ENCODE peak calls at places on chromosomes 12 and 14, in five cellular contexts. M is HepG2, A is dorsolateral prefrontal cortex, Y is psoas muscle, H is ascending aorta. F is an unnamed sample.

GRCh38 chr14:21534576-21534975 is 8.4 kb upstream of the SALL2 start:
- DNase-seq in M (no peak), A (no peak), Y (no peak), H (no peak), F (no peak)

GRCh38 chr12:75974323-75975273 is 57.0 kb downstream of the PHLDA1 start:
- DNase-seq in M (peak; percentile 36), A (no peak), Y (no peak), H (no peak), F (no peak)

GRCh38 chr14:70714055-70714550 is 72.4 kb downstream of the TTC9 start:
- DNase-seq in M (peak; percentile 57), A (peak; percentile 14), Y (no peak), H (no peak), F (peak; percentile 7)

GRCh38 chr14:63852817-63853730 is at the start of gene SYNE2:
- DNase-seq in M (peak; percentile 38), A (peak; percentile 27), Y (peak; percentile 77), H (no peak), F (no peak)

GRCh38 chr12:111404362-111405148 is 1.2 kb upstream of the SH2B3 start:
- DNase-seq in M (peak; percentile 33), A (no peak), Y (no peak), H (no peak), F (no peak)

GRCh38 chr12:130031571-130032189 is 127.9 kb upstream of the TMEM132D start:
- DNase-seq in M (peak; percentile 60), A (peak; percentile 57), Y (peak; percentile 39), H (no peak), F (no peak)

GRCh38 chr12:27841392-27841882 is 61.4 kb upstream of the MANSC4 start:
- DNase-seq in M (no peak), A (no peak), Y (no peak), H (no peak), F (no peak)

GRCh38 chr14:95255487-95255886 is 64.2 kb downstream of the CLMN start:
- DNase-seq in M (no peak), A (no peak), Y (peak; percentile 37), H (no peak), F (no peak)

GRCh38 chr14:55707365-55707804 is 127.4 kb downstream of the KTN1 start:
- DNase-seq in M (peak; percentile 31), A (no peak), Y (no peak), H (no peak), F (no peak)

GRCh38 chr12:26963413-26963812 is 25.1 kb downstream of the FGFR1OP2 start:
- DNase-seq in M (no peak), A (no peak), Y (no peak), H (no peak), F (no peak)

GRCh38 chr12:124847675-124848074 is 16.0 kb downstream of the SCARB1 start:
- DNase-seq in M (peak; percentile 63), A (peak; percentile 84), Y (no peak), H (no peak), F (no peak)

GRCh38 chr14:91331761-91332447 is 85.7 kb downstream of the CCDC88C start:
- DNase-seq in M (no peak), A (peak; percentile 34), Y (no peak), H (no peak), F (no peak)

GRCh38 chr14:75427482-75428229 is at the start of gene JDP2:
- DNase-seq in M (peak; percentile 60), A (peak; percentile 85), Y (peak; percentile 95), H (peak; percentile 64), F (peak; percentile 55)

GRCh38 chr12:101243074-101243473 is 33.0 kb upstream of the SLC5A8 start:
- DNase-seq in M (no peak), A (no peak), Y (no peak), H (no peak), F (no peak)

GRCh38 chr14:50045039-50045711 is 71.2 kb downstream of the VCPKMT start:
- DNase-seq in M (peak; percentile 82), A (no peak), Y (peak; percentile 78), H (peak; percentile 76), F (peak; percentile 43)

GRCh38 chr14:89388853-89389252 is 28.2 kb downstream of the FOXN3 start:
- DNase-seq in M (no peak), A (no peak), Y (no peak), H (no peak), F (no peak)

GRCh38 chr14:68412505-68413496 is 380.1 kb downstream of the ZFP36L1 start:
- DNase-seq in M (no peak), A (no peak), Y (no peak), H (no peak), F (no peak)

GRCh38 chr14:86779416-86779815 is 1213.6 kb downstream of the GALC start:
- DNase-seq in M (no peak), A (no peak), Y (no peak), H (no peak), F (no peak)

GRCh38 chr14:32259368-32260013 is 56.4 kb upstream of the RNU6-8 start:
- DNase-seq in M (peak; percentile 77), A (no peak), Y (no peak), H (no peak), F (peak; percentile 24)

GRCh38 chr12:57888407-57889157 is 42.1 kb upstream of the CTDSP2 start:
- DNase-seq in M (no peak), A (peak; percentile 77), Y (no peak), H (no peak), F (no peak)

GRCh38 chr12:5371636-5372035 is 60.3 kb upstream of the NTF3 start:
- DNase-seq in M (no peak), A (no peak), Y (no peak), H (no peak), F (no peak)

GRCh38 chr12:69512820-69513219 is 42.6 kb downstream of the FRS2 start:
- DNase-seq in M (no peak), A (no peak), Y (no peak), H (no peak), F (no peak)

GRCh38 chr14:30131698-30132097 is 204.1 kb upstream of the PRKD1 start:
- DNase-seq in M (no peak), A (no peak), Y (no peak), H (no peak), F (no peak)

GRCh38 chr12:6538420-6539275 is 4.3 kb downstream of the GAPDH start:
- DNase-seq in M (peak; percentile 6), A (peak; percentile 42), Y (peak; percentile 38), H (no peak), F (no peak)

GRCh38 chr14:30872602-30873001 is 1.8 kb upstream of the COCH start:
- DNase-seq in M (no peak), A (no peak), Y (no peak), H (no peak), F (no peak)

GRCh38 chr14:64625363-64626232 is 75.8 kb downstream of the PPP1R36 start:
- DNase-seq in M (no peak), A (no peak), Y (no peak), H (no peak), F (no peak)

GRCh38 chr14:49907186-49907585 is 14.3 kb downstream of the ARF6 start:
- DNase-seq in M (no peak), A (no peak), Y (no peak), H (no peak), F (no peak)

GRCh38 chr12:115255962-115256361 is 572.0 kb upstream of the TBX3 start:
- DNase-seq in M (no peak), A (no peak), Y (no peak), H (no peak), F (no peak)

GRCh38 chr14:59085207-59085739 is 103.2 kb upstream of the DAAM1 start:
- DNase-seq in M (no peak), A (no peak), Y (no peak), H (no peak), F (no peak)
- TF ChIP-seq CTCF in M (no peak), A (no peak), Y (no peak), H (no peak), F (no peak)

GRCh38 chr12:25376985-25377384 is 126.3 kb upstream of the KRAS start:
- DNase-seq in M (no peak), A (no peak), Y (no peak), H (no peak), F (no peak)
- H3K4me3 ChIP-seq in M (no peak overlapping the region), A (no peak overlapping the region), Y (no peak overlapping the region), H (no peak overlapping the region), F (no peak overlapping the region)

GRCh38 chr12:132764231-132764630 is 2.6 kb upstream of the ANKLE2 start:
- DNase-seq in M (no peak), A (no peak), Y (no peak), H (no peak), F (no peak)

GRCh38 chr12:132761032-132761910 is at the start of gene ANKLE2:
- DNase-seq in M (peak; percentile 23), A (no peak), Y (peak; percentile 55), H (no peak), F (no peak)

GRCh38 chr12:132765366-132765765 is 3.7 kb upstream of the ANKLE2 start:
- DNase-seq in M (no peak), A (no peak), Y (no peak), H (no peak), F (no peak)

GRCh38 chr12:132766380-132767085 is 4.9 kb upstream of the ANKLE2 start:
- DNase-seq in M (no peak), A (no peak), Y (peak; percentile 67), H (no peak), F (no peak)

GRCh38 chr12:132761911-132762583 is 415 bp upstream of the ANKLE2 start:
- DNase-seq in M (peak; percentile 77), A (peak; percentile 82), Y (peak; percentile 88), H (no peak), F (no peak)
- TF ChIP-seq CTCF in M (peak; percentile 51), A (peak; percentile 20), Y (peak; percentile 26), H (no peak), F (peak; percentile 2)

GRCh38 chr12:66397574-66397973 is 95.3 kb downstream of the HELB start:
- DNase-seq in M (no peak), A (no peak), Y (no peak), H (no peak), F (no peak)

GRCh38 chr12:66388512-66388911 is 86.2 kb downstream of the HELB start:
- DNase-seq in M (no peak), A (no peak), Y (no peak), H (no peak), F (no peak)

GRCh38 chr12:66399626-66399931 is 97.3 kb downstream of the HELB start:
- DNase-seq in M (no peak), A (no peak), Y (no peak), H (no peak), F (no peak)

GRCh38 chr12:66398931-66399625 is 96.8 kb downstream of the HELB start:
- DNase-seq in M (no peak), A (no peak), Y (no peak), H (no peak), F (no peak)

GRCh38 chr12:66393890-66394289 is 91.6 kb downstream of the HELB start:
- DNase-seq in M (no peak), A (no peak), Y (no peak), H (no peak), F (no peak)
- H3K4me3 ChIP-seq in M (no peak overlapping the region), A (no peak overlapping the region), Y (no peak overlapping the region), H (no peak overlapping the region), F (no peak overlapping the region)

GRCh38 chr14:103500148-103500990 is 22.3 kb downstream of the CKB start:
- DNase-seq in M (peak; percentile 72), A (peak; percentile 94), Y (peak; percentile 88), H (no peak), F (peak; percentile 66)
- TF ChIP-seq CTCF in M (peak; percentile 93), A (peak; percentile 93), Y (peak; percentile 91), H (peak; percentile 90), F (peak; percentile 98)

GRCh38 chr12:9867531-9867930 is 1.6 kb downstream of the CLEC2B start:
- DNase-seq in M (no peak), A (no peak), Y (no peak), H (no peak), F (no peak)
- H3K4me3 ChIP-seq in M (no peak overlapping the region), A (peak overlapping the region; percentile 68), Y (peak overlapping the region; percentile 71), H (peak overlapping the region; percentile 52), F (no peak overlapping the region)